ENCODE peak calls at places on chromosome 7, in four cellular contexts. One of them, this sample, is unnamed.

GRCh38 chr7:44634187-44634838 is 27.9 kb downstream of the OGDH start:
- DNase-seq in CD8-positive, alpha-beta T cell: no peak
- DNase-seq in tibial artery: no peak
- DNase-seq in kidney: no peak
- DNase-seq in this sample: no peak

GRCh38 chr7:128444242-128444641 is 11.4 kb upstream of the HILPDA start:
- DNase-seq in tibial artery: no peak
- DNase-seq in kidney: no peak
- DNase-seq in CD8-positive, alpha-beta T cell: no peak
- DNase-seq in this sample: no peak

GRCh38 chr7:11567571-11567970 is 264.4 kb downstream of the THSD7A start:
- DNase-seq in kidney: no peak
- DNase-seq in tibial artery: no peak
- DNase-seq in CD8-positive, alpha-beta T cell: no peak
- DNase-seq in this sample: no peak

GRCh38 chr7:24574365-24574764 is 1.1 kb downstream of the PALS2 start:
- DNase-seq in CD8-positive, alpha-beta T cell: no peak
- DNase-seq in tibial artery: no peak
- DNase-seq in kidney: no peak
- DNase-seq in this sample: no peak

GRCh38 chr7:148395990-148396716 is 194.4 kb upstream of the C7orf33 start:
- DNase-seq in kidney: no peak
- DNase-seq in tibial artery: no peak
- DNase-seq in CD8-positive, alpha-beta T cell: no peak
- DNase-seq in this sample: no peak

GRCh38 chr7:93245525-93246432 is 13.6 kb downstream of the VPS50 start:
- DNase-seq in CD8-positive, alpha-beta T cell: no peak
- DNase-seq in kidney: no peak
- DNase-seq in tibial artery: no peak
- DNase-seq in this sample: no peak

GRCh38 chr7:128030263-128030998 is 806 bp downstream of the LRRC4 start:
- DNase-seq in CD8-positive, alpha-beta T cell: no peak
- DNase-seq in tibial artery: no peak
- DNase-seq in kidney: no peak
- DNase-seq in this sample: no peak

GRCh38 chr7:88281729-88282128 is 25.0 kb downstream of the STEAP4 start:
- DNase-seq in CD8-positive, alpha-beta T cell: no peak
- DNase-seq in kidney: no peak
- DNase-seq in tibial artery: no peak
- DNase-seq in this sample: no peak

GRCh38 chr7:66182920-66183319 is 22.2 kb upstream of the TPST1 start:
- DNase-seq in kidney: no peak
- DNase-seq in tibial artery: no peak
- DNase-seq in CD8-positive, alpha-beta T cell: no peak
- DNase-seq in this sample: no peak

GRCh38 chr7:2710901-2711551 is 23.0 kb downstream of the AMZ1 start:
- DNase-seq in kidney: no peak
- DNase-seq in tibial artery: no peak
- DNase-seq in CD8-positive, alpha-beta T cell: no peak
- DNase-seq in this sample: no peak

GRCh38 chr7:16604054-16604453 is 41.5 kb downstream of the ANKMY2 start:
- DNase-seq in tibial artery: no peak
- DNase-seq in kidney: no peak
- DNase-seq in CD8-positive, alpha-beta T cell: no peak
- DNase-seq in this sample: no peak

GRCh38 chr7:15751191-15751701 is 64.8 kb upstream of the MEOX2 start:
- DNase-seq in tibial artery: no peak
- DNase-seq in kidney: no peak
- DNase-seq in CD8-positive, alpha-beta T cell: no peak
- DNase-seq in this sample: no peak

GRCh38 chr7:2979276-2979675 is 64.4 kb downstream of the CARD11 start:
- DNase-seq in kidney: peak; percentile 38
- DNase-seq in tibial artery: no peak
- DNase-seq in CD8-positive, alpha-beta T cell: no peak
- DNase-seq in this sample: no peak

GRCh38 chr7:46220066-46220630 is 299.1 kb upstream of the IGFBP3 start:
- DNase-seq in tibial artery: no peak
- DNase-seq in kidney: peak; percentile 76
- DNase-seq in CD8-positive, alpha-beta T cell: no peak
- DNase-seq in this sample: no peak

GRCh38 chr7:133021196-133021595 is 60.7 kb downstream of the CHCHD3 start:
- DNase-seq in CD8-positive, alpha-beta T cell: no peak
- DNase-seq in kidney: no peak
- DNase-seq in tibial artery: no peak
- DNase-seq in this sample: no peak

GRCh38 chr7:131103997-131104396 is 223.7 kb upstream of the MKLN1 start:
- DNase-seq in CD8-positive, alpha-beta T cell: no peak
- DNase-seq in kidney: no peak
- DNase-seq in tibial artery: no peak
- DNase-seq in this sample: no peak

GRCh38 chr7:24241216-24241615 is 42.8 kb upstream of the NPY start:
- DNase-seq in kidney: no peak
- DNase-seq in CD8-positive, alpha-beta T cell: no peak
- DNase-seq in tibial artery: no peak
- DNase-seq in this sample: no peak

GRCh38 chr7:95590387-95591248 is 5.7 kb downstream of the PDK4 start:
- DNase-seq in kidney: peak; percentile 16
- DNase-seq in CD8-positive, alpha-beta T cell: no peak
- DNase-seq in tibial artery: no peak
- DNase-seq in this sample: no peak

GRCh38 chr7:45408407-45408737 is 165.8 kb upstream of the ADCY1 start:
- DNase-seq in tibial artery: no peak
- DNase-seq in kidney: no peak
- DNase-seq in CD8-positive, alpha-beta T cell: no peak
- DNase-seq in this sample: no peak

GRCh38 chr7:138934861-138935260 is 46.3 kb downstream of the KIAA1549 start:
- DNase-seq in CD8-positive, alpha-beta T cell: no peak
- DNase-seq in tibial artery: no peak
- DNase-seq in kidney: no peak
- DNase-seq in this sample: no peak

GRCh38 chr7:34523233-34523918 is 134.6 kb upstream of the NPSR1 start:
- DNase-seq in tibial artery: no peak
- DNase-seq in CD8-positive, alpha-beta T cell: no peak
- DNase-seq in kidney: no peak
- DNase-seq in this sample: no peak

GRCh38 chr7:63031838-63032436 is 966.7 kb upstream of the ZNF722 start:
- DNase-seq in CD8-positive, alpha-beta T cell: no peak
- DNase-seq in tibial artery: no peak
- DNase-seq in kidney: no peak
- DNase-seq in this sample: no peak

GRCh38 chr7:28512648-28513435 is 100.5 kb downstream of the CREB5 start:
- DNase-seq in kidney: no peak
- DNase-seq in tibial artery: no peak
- DNase-seq in CD8-positive, alpha-beta T cell: no peak
- DNase-seq in this sample: no peak

GRCh38 chr7:105623906-105624305 is 42.6 kb upstream of the EFCAB10 start:
- DNase-seq in kidney: no peak
- DNase-seq in tibial artery: no peak
- DNase-seq in CD8-positive, alpha-beta T cell: no peak
- DNase-seq in this sample: no peak

GRCh38 chr7:124084024-124084423 is 51.2 kb upstream of the TMEM229A start:
- DNase-seq in kidney: no peak
- DNase-seq in tibial artery: no peak
- DNase-seq in CD8-positive, alpha-beta T cell: no peak
- DNase-seq in this sample: no peak

GRCh38 chr7:50852901-50853300 is 70.2 kb upstream of the GRB10 start:
- DNase-seq in tibial artery: no peak
- DNase-seq in kidney: no peak
- DNase-seq in CD8-positive, alpha-beta T cell: no peak
- DNase-seq in this sample: no peak

GRCh38 chr7:63039882-63040281 is 958.8 kb upstream of the ZNF722 start:
- DNase-seq in CD8-positive, alpha-beta T cell: peak; percentile 15
- DNase-seq in tibial artery: no peak
- DNase-seq in kidney: no peak
- DNase-seq in this sample: no peak

GRCh38 chr7:137656850-137657232 is 189.9 kb downstream of the DGKI start:
- DNase-seq in CD8-positive, alpha-beta T cell: no peak
- DNase-seq in tibial artery: no peak
- DNase-seq in kidney: no peak
- DNase-seq in this sample: no peak

GRCh38 chr7:27651702-27652101 is 11.0 kb downstream of the HIBADH start:
- DNase-seq in CD8-positive, alpha-beta T cell: no peak
- DNase-seq in tibial artery: no peak
- DNase-seq in kidney: no peak
- DNase-seq in this sample: no peak

GRCh38 chr7:149070372-149071140 is 20.0 kb downstream of the ZNF786 start:
- DNase-seq in tibial artery: no peak
- DNase-seq in kidney: no peak
- DNase-seq in CD8-positive, alpha-beta T cell: no peak
- DNase-seq in this sample: no peak

DNA sequence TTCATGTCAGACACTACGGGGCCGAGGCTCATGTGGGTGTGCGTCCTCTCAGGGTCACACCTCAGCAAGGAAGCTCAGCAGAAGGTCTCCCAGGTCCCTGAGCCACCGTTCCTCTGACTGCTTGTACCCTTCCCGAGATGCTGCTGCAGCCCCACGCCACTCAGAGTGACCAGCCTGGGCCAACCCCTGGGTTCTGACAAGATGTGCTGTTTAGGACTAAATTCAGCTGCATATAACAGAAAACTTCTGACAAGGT is 512.5 kb downstream of the DNAJB6 start:
- DNase-seq in kidney: no peak
- DNase-seq in tibial artery: no peak
- DNase-seq in CD8-positive, alpha-beta T cell: no peak
- DNase-seq in this sample: no peak
- H3K9me3 ChIP-seq in kidney: no peaks in the 10 kb centered on the region
- H3K9me3 ChIP-seq in tibial artery: no peaks in the 10 kb centered on the region
- H3K9me3 ChIP-seq in CD8-positive, alpha-beta T cell: no peaks in the 10 kb centered on the region
- H3K9me3 ChIP-seq in this sample: no peaks in the 10 kb centered on the region

DNA sequence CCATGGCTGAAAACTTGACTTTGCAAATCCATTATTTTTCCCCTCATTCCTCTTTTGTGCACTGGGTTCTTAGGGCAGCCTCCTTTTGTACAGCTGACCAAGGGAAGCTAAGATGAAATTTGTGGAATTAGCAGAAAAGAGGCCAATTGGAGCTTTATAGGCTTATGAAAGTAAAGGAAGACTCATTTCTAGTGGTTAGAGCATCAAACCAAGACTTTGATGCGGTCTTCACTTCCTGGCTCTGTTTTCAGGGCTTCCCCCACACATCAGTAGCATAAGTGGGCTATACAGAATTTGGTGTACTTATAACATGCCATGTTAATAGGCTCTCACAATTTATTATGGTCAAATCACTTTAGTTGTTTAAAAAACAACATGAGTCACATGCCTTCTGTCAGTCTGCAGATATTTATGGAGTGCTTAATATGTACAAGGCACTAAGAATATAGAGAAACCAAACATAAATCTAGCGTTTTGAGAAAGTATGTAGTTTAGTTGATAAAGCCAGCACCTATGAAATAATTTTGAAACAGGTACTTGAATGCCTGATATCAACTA is 5.7 kb downstream of the AUTS2 start:
- DNase-seq in tibial artery: no peak
- DNase-seq in CD8-positive, alpha-beta T cell: no peak
- DNase-seq in kidney: no peak
- DNase-seq in this sample: no peak
- H3K4me1 ChIP-seq in tibial artery: peaks cover 12% of the 10 kb centered on the region
- H3K4me1 ChIP-seq in CD8-positive, alpha-beta T cell: peaks cover 27% of the 10 kb centered on the region
- H3K4me1 ChIP-seq in kidney: peaks cover 5% of the 10 kb centered on the region
- H3K4me1 ChIP-seq in this sample: no peaks in the 10 kb centered on the region

DNA sequence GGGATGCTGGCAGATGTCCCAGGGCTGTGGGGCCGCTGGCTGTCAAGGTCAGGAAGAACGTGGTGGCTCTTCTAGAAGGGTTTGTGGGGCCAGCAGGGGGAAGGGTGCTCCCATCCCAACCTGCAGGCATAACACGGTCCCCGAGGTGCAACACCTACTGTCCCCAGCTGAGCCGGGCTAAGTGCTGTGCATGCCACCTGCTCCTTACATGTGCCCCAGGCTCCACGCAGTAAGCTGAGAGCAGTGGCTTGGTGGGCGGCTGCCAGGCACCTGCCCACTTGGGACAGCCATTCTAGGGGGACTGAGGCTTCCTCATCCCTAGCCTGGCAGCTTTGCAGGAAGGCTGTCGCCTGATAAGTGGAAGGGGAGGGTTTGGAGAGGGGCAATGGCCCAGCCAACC is 14.2 kb upstream of the ZNF735 start:
- DNase-seq in tibial artery: no peak
- DNase-seq in CD8-positive, alpha-beta T cell: no peak
- DNase-seq in kidney: no peak
- DNase-seq in this sample: no peak
- H3K9me3 ChIP-seq in tibial artery: no peaks in the 10 kb centered on the region
- H3K9me3 ChIP-seq in CD8-positive, alpha-beta T cell: no peaks in the 10 kb centered on the region
- H3K9me3 ChIP-seq in kidney: no peaks in the 10 kb centered on the region
- H3K9me3 ChIP-seq in this sample: no peaks in the 10 kb centered on the region

GRCh38 chr7:20330797-20331230 is at the start of gene ITGB8:
- DNase-seq in kidney: no peak
- DNase-seq in tibial artery: peak; percentile 33
- DNase-seq in CD8-positive, alpha-beta T cell: no peak
- DNase-seq in this sample: peak; percentile 63

GRCh38 chr7:20328027-20328426 is 2.7 kb upstream of the ITGB8 start:
- DNase-seq in tibial artery: no peak
- DNase-seq in CD8-positive, alpha-beta T cell: no peak
- DNase-seq in kidney: no peak
- DNase-seq in this sample: no peak

GRCh38 chr7:20330176-20330796 is 414 bp upstream of the ITGB8 start:
- DNase-seq in tibial artery: peak; percentile 86
- DNase-seq in CD8-positive, alpha-beta T cell: no peak
- DNase-seq in kidney: peak; percentile 97
- DNase-seq in this sample: peak; percentile 86

GRCh38 chr7:20328692-20329091 is 2.0 kb upstream of the ITGB8 start:
- DNase-seq in CD8-positive, alpha-beta T cell: no peak
- DNase-seq in tibial artery: no peak
- DNase-seq in kidney: no peak
- DNase-seq in this sample: no peak

DNA sequence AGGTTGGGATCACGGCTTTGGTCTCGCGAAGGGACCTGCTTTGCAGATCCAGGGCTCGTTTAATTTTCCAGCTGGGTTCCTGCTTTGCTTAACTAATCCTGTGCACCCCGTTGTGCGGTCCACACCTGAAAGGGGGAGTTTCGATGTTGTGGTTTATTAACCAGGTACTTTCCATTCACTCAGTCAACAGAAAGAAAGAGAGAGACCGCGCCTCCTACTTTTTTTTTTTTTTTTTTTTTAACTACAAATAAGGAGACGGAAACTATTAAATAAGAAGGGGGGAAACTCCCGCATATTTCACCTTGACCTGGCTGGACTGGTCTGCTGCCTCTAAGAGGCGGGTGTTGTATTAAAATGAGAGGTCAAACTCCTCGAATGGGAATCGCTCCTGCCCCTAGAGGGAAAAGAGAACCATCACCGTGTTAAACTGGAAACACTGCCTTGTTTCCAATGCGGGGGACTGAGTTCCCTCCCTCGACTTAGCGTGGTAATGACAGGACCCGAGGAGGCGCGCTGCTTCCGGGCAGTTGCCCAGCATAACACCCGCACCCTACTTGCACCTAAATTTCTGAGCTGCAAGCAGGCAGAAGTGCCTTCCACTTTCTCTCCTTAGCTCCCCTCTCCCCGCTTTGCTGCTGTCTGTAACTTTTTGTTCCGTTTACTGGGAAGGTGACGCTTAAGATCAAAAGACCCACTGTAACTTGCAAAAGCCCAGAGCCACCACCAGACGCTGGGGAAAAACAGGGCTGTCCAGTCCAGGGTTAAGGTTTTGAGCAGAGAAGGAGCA is 1.1 kb upstream of the ITGB8 start:
- DNase-seq in CD8-positive, alpha-beta T cell: no peak
- DNase-seq in kidney: peak; percentile 88
- DNase-seq in tibial artery: peak; percentile 64
- DNase-seq in this sample: peak; percentile 72
- H3K4me1 ChIP-seq in CD8-positive, alpha-beta T cell: peaks cover 12% of the 10 kb centered on the region
- H3K4me1 ChIP-seq in kidney: no peaks in the 10 kb centered on the region
- H3K4me1 ChIP-seq in tibial artery: no peaks in the 10 kb centered on the region
- H3K4me1 ChIP-seq in this sample: no peaks in the 10 kb centered on the region

GRCh38 chr7:91596287-91596686 is 284.2 kb downstream of the MTERF1 start:
- DNase-seq in kidney: no peak
- DNase-seq in tibial artery: no peak
- DNase-seq in CD8-positive, alpha-beta T cell: no peak
- DNase-seq in this sample: no peak
- H3K9me3 ChIP-seq in kidney: no peaks in the 10 kb centered on the region
- H3K9me3 ChIP-seq in tibial artery: no peaks in the 10 kb centered on the region
- H3K9me3 ChIP-seq in CD8-positive, alpha-beta T cell: no peaks in the 10 kb centered on the region
- H3K9me3 ChIP-seq in this sample: no peaks in the 10 kb centered on the region

This sample was measured in prostate gland.